ENCODE peak calls at places on chromosomes 16 and 17, in eight cellular contexts. B, W, I, K, Q, A, Y and S are unnamed samples.

GRCh38 chr17:48626470-48627241 is 498 bp upstream of the HOXB9 start:
- DNase-seq in B (peak; percentile 91), W (no peak), I (peak; percentile 88), K (peak; percentile 22), Q (no peak), A (no peak), Y (no peak), S (no peak)

GRCh38 chr16:1317479-1318267 is 8.2 kb downstream of the UBE2I start:
- DNase-seq in B (no peak), W (no peak), I (no peak), K (no peak), Q (no peak), A (no peak), Y (no peak), S (no peak)

GRCh38 chr17:47225436-47225858 is 16.3 kb downstream of the MYL4 start:
- DNase-seq in B (no peak), W (no peak), I (peak; percentile 58), K (peak; percentile 98), Q (no peak), A (peak; percentile 45), Y (no peak), S (peak; percentile 22)

GRCh38 chr17:72432143-72432604 is 311.4 kb downstream of the SOX9 start:
- DNase-seq in B (no peak), W (peak; percentile 85), I (no peak), K (no peak), Q (no peak), A (no peak), Y (no peak), S (no peak)

GRCh38 chr16:59854846-59855439 is 1120.8 kb upstream of the GOT2 start:
- DNase-seq in B (no peak), W (no peak), I (no peak), K (no peak), Q (no peak), A (no peak), Y (no peak), S (no peak)

GRCh38 chr17:80712610-80713009 is 168.0 kb downstream of the RPTOR start:
- DNase-seq in B (no peak), W (no peak), I (no peak), K (no peak), Q (no peak), A (no peak), Y (no peak), S (no peak)

GRCh38 chr16:22890976-22891375 is 77.0 kb downstream of the HS3ST2 start:
- DNase-seq in B (no peak), W (no peak), I (no peak), K (no peak), Q (no peak), A (no peak), Y (no peak), S (no peak)

GRCh38 chr17:79977711-79978544 is 57.7 kb downstream of the TBC1D16 start:
- DNase-seq in B (no peak), W (peak; percentile 26), I (no peak), K (no peak), Q (no peak), A (no peak), Y (no peak), S (no peak)

GRCh38 chr16:4409081-4409932 is 7.1 kb downstream of the CORO7 start:
- DNase-seq in B (no peak), W (peak; percentile 30), I (no peak), K (no peak), Q (no peak), A (no peak), Y (peak; percentile 49), S (no peak)

GRCh38 chr16:84065536-84066132 is 23.0 kb upstream of the SLC38A8 start:
- DNase-seq in B (peak; percentile 70), W (peak; percentile 63), I (peak; percentile 48), K (peak; percentile 56), Q (no peak), A (peak; percentile 58), Y (no peak), S (no peak)

GRCh38 chr17:3647251-3647650 is 10.7 kb downstream of the CTNS start:
- DNase-seq in B (no peak), W (no peak), I (no peak), K (no peak), Q (no peak), A (no peak), Y (no peak), S (no peak)
- H3K9ac ChIP-seq in B (no peak overlapping the region), W (no peak overlapping the region), I (no peak overlapping the region), K (no peak overlapping the region), Q (no peak overlapping the region), A (no peak overlapping the region), Y (no peak overlapping the region), S (no peak overlapping the region)

DNA sequence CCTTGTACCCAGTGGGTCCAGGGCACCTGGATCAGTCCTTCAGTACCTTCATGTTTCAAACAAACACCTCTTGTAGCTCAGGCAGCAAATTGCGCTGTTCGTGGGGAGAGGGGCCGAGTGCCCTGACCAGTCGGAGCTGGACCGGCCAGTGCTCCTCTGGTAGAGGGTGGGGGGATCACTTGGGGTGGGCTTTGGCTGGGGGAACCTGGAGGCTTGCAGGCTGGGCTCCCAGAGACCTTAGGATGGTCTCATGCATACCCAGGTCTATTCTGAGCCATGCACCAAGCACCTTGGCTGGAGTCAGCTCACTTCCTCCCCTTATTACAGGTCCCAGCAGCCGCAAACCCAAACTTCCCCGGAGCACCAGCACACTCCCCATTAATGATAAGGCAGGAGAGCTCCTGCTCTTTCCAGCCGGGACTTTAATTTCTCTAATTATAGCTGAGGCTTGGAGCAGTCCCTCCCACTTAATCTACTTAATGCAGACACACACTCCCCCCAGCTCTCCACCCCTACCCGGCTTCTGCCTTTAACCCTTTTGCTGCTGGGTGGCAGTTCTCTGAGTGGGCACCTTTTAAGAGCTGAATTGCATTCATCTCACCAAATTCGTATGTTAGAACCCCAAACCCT is 26.3 kb upstream of the MGAT5B start:
- DNase-seq in B (peak; percentile 47), W (peak; percentile 93), I (no peak), K (no peak), Q (no peak), A (no peak), Y (peak; percentile 64), S (no peak)
- H3K4me3 ChIP-seq in B (no peak overlapping the region), W (no peak overlapping the region), I (no peak overlapping the region), K (no peak overlapping the region), Q (no peak overlapping the region), A (no peak overlapping the region), Y (peak overlapping the region; percentile 40), S (no peak overlapping the region)

DNA sequence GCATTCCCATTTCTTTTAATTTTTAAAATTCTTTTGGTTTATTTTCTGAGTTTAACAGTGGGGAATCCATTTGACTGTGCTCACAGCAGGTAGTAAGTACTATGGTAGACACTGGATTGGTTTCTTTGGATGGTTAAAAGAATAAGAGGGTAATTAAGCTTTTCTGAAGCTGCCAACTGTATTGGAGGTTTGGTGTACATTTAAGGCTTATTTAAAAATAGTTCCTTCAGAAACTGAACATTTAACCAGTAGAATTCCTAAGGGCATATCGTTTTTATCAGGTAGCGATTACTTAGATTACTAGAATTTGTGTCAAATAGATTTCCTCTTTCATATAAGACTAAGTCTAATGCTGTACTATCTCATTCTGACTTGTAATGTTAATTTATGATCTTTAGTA is 162.4 kb downstream of the PPM1E start:
- DNase-seq in B (no peak), W (no peak), I (no peak), K (no peak), Q (no peak), A (no peak), Y (no peak), S (no peak)
- TF ChIP-seq POLR2AphosphoS5 in B (no peak), W (no peak), I (no peak), K (no peak), Q (no peak), A (no peak), Y (no peak), S (no peak)

DNA sequence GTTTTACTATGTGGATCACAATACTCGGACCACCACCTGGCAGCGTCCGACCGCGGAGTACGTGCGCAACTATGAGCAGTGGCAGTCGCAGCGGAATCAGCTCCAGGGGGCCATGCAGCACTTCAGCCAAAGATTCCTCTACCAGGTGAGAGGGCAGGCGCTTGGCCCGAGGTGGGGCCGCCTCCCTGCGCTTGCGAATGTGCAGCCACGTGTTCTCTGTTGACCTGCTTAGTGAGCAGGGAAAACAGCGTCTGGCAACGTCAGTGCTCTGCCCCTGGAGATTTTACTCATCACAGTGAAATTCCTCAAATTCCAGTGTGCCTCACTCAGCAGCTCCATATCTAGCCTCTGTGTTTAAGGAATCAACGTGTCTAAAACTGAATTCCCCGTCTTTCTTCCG is 33.4 kb upstream of the CLEC18A start:
- DNase-seq in B (no peak), W (no peak), I (no peak), K (peak; percentile 74), Q (no peak), A (no peak), Y (peak; percentile 71), S (no peak)
- H3K9ac ChIP-seq in B (no peak overlapping the region), W (peak overlapping the region; percentile 61), I (no peak overlapping the region), K (peak overlapping the region; percentile 68), Q (no peak overlapping the region), A (no peak overlapping the region), Y (no peak overlapping the region), S (no peak overlapping the region)

DNA sequence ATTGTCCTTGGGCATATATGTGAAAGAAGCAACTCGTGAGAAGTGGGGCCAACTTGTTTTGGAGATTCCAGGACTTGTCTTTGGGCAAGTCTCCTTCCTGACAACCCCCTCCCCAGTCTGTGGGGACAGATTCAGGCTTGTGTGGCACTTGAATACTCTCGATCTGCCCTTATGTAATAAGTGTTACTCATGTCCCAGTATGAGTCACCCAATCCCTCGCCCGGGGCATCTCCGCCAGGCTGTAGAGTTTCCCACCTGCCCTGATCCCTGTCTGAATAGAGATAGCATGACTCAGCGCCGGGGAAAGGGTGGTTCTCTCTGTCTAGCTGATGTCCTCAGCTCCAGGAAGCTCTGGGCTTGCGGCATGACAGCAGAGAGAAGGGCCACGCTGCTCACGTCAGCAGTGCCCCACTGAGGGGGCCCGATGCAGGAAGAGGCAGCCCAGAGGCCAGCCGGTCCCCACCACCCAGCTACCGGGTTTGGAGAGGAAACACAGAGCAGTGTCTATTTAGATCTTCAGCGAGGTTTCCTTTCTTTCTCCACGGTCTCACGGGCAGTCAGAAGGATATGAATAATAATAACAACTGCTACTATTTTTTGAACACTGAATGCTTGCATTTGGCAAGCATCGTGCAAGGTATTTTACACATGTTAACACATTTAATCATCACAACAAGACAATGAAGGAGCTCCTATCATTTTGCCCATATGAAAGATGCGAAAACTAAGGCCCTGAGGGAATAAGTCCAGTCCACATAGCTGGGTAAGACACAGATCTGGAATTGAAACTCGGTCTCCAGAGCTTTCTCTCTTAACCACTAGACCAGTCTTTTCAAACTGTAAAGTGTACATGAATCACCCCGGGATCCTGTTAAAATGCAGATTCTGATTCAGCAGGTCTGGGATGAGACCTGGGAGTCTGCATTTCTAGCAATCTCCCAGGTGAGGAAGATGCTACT is 426.7 kb upstream of the MAF start:
- DNase-seq in B (peak; percentile 76), W (no peak), I (no peak), K (peak; percentile 71), Q (peak; percentile 19), A (peak; percentile 80), Y (no peak), S (no peak)
- H3K4me3 ChIP-seq in B (no peak overlapping the region), W (no peak overlapping the region), I (no peak overlapping the region), K (no peak overlapping the region), Q (no peak overlapping the region), A (peak overlapping the region; percentile 18), Y (no peak overlapping the region), S (no peak overlapping the region)